ENCODE peak calls at places on chromosomes 4 and X, in five cellular contexts. One of them, this sample, is unnamed. For H3K36me3 and H3K27me3, the result is how much of the 10 kb centered on the place peaks cover.

GRCh38 chr4:146446555-146446954 is 75.2 kb downstream of the SLC10A7 start:
- DNase-seq in aorta: no peak
- DNase-seq in bronchial epithelial cell: no peak
- DNase-seq in lower lobe of right lung: no peak
- DNase-seq in fibroblast of lung: no peak
- DNase-seq in this sample: no peak

GRCh38 chrX:140480765-140481164 is 24.1 kb downstream of the SOX3 start:
- DNase-seq in bronchial epithelial cell: no peak
- DNase-seq in lower lobe of right lung: no peak
- DNase-seq in fibroblast of lung: peak
- DNase-seq in aorta: no peak
- DNase-seq in this sample: no peak

GRCh38 chr4:123390846-123391456 is 5.6 kb upstream of the SPRY1 start:
- DNase-seq in lower lobe of right lung: no peak
- DNase-seq in aorta: no peak
- DNase-seq in fibroblast of lung: no peak
- DNase-seq in bronchial epithelial cell: peak
- DNase-seq in this sample: no peak

GRCh38 chr4:177308125-177308524 is 1.5 kb upstream of the NEIL3 start:
- DNase-seq in fibroblast of lung: peak
- DNase-seq in aorta: no peak
- DNase-seq in bronchial epithelial cell: peak
- DNase-seq in lower lobe of right lung: no peak
- DNase-seq in this sample: no peak

GRCh38 chr4:32775049-32775448 is 2054.9 kb downstream of the PCDH7 start:
- DNase-seq in bronchial epithelial cell: peak
- DNase-seq in aorta: no peak
- DNase-seq in fibroblast of lung: peak
- DNase-seq in lower lobe of right lung: no peak
- DNase-seq in this sample: peak

GRCh38 chr4:112031712-112032328 is 113.4 kb upstream of the FAM241A start:
- DNase-seq in fibroblast of lung: peak
- DNase-seq in lower lobe of right lung: no peak
- DNase-seq in bronchial epithelial cell: peak
- DNase-seq in aorta: no peak
- DNase-seq in this sample: peak

GRCh38 chr4:75099321-75099720 is 166.4 kb downstream of the PARM1 start:
- DNase-seq in aorta: no peak
- DNase-seq in bronchial epithelial cell: peak
- DNase-seq in fibroblast of lung: no peak
- DNase-seq in lower lobe of right lung: no peak
- DNase-seq in this sample: no peak

GRCh38 chrX:121036951-121037350 is 10.5 kb upstream of the GLUD2 start:
- DNase-seq in bronchial epithelial cell: peak
- DNase-seq in fibroblast of lung: no peak
- DNase-seq in aorta: no peak
- DNase-seq in lower lobe of right lung: no peak
- DNase-seq in this sample: no peak

DNA sequence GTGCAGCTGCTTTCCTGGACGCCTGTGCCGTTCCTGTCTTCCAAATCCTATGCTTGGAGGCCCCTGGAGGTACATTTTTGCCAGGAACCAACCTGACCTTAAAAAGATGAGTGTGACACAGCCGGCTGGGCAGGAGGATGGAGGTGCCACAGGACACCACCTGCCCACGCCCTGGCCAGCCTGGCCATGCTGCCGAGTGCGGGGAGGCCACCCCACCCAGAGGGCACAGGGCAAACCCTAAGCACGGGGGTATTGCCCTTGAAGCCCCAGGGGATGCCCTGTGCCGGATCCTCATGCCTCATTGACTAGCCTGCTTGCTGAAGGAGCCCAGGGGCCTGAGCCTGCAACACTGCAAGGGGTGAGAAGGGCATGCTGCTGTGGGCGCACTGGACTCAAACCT is 20.1 kb downstream of the FGFR3 start:
- DNase-seq in bronchial epithelial cell: no peak
- DNase-seq in aorta: no peak
- DNase-seq in lower lobe of right lung: no peak
- DNase-seq in fibroblast of lung: no peak
- DNase-seq in this sample: no peak
- H3K36me3 ChIP-seq in bronchial epithelial cell: under half
- H3K36me3 ChIP-seq in aorta: under half
- H3K36me3 ChIP-seq in lower lobe of right lung: half or more
- H3K36me3 ChIP-seq in fibroblast of lung: under half
- H3K36me3 ChIP-seq in this sample: under half

GRCh38 chrX:74259879-74260491 is 44.0 kb upstream of the ZCCHC13 start:
- DNase-seq in fibroblast of lung: no peak
- DNase-seq in bronchial epithelial cell: no peak
- DNase-seq in aorta: no peak
- DNase-seq in lower lobe of right lung: no peak
- DNase-seq in this sample: no peak
- H3K27me3 ChIP-seq in fibroblast of lung: under half
- H3K27me3 ChIP-seq in bronchial epithelial cell: under half
- H3K27me3 ChIP-seq in aorta: under half
- H3K27me3 ChIP-seq in lower lobe of right lung: under half
- H3K27me3 ChIP-seq in this sample: under half

GRCh38 chr4:36056128-36056527 is 188.2 kb downstream of the ARAP2 start:
- DNase-seq in lower lobe of right lung: no peak
- DNase-seq in bronchial epithelial cell: no peak
- DNase-seq in fibroblast of lung: no peak
- DNase-seq in aorta: no peak
- DNase-seq in this sample: no peak

GRCh38 chr4:36053931-36054330 is 190.4 kb downstream of the ARAP2 start:
- DNase-seq in aorta: no peak
- DNase-seq in lower lobe of right lung: no peak
- DNase-seq in bronchial epithelial cell: no peak
- DNase-seq in fibroblast of lung: peak
- DNase-seq in this sample: no peak

GRCh38 chr4:36051634-36052033 is 192.7 kb downstream of the ARAP2 start:
- DNase-seq in fibroblast of lung: no peak
- DNase-seq in bronchial epithelial cell: no peak
- DNase-seq in lower lobe of right lung: no peak
- DNase-seq in aorta: no peak
- DNase-seq in this sample: no peak

GRCh38 chr4:36054750-36055467 is 189.4 kb downstream of the ARAP2 start:
- DNase-seq in fibroblast of lung: peak
- DNase-seq in aorta: no peak
- DNase-seq in lower lobe of right lung: no peak
- DNase-seq in bronchial epithelial cell: no peak
- DNase-seq in this sample: no peak
- H3K4me3 ChIP-seq in fibroblast of lung: no peak
- H3K4me3 ChIP-seq in aorta: no peak
- H3K4me3 ChIP-seq in lower lobe of right lung: no peak
- H3K4me3 ChIP-seq in bronchial epithelial cell: no peak
- H3K4me3 ChIP-seq in this sample: no peak

GRCh38 chr4:102808009-102808408 is 19.3 kb downstream of the UBE2D3 start:
- DNase-seq in lower lobe of right lung: no peak
- DNase-seq in bronchial epithelial cell: no peak
- DNase-seq in aorta: no peak
- DNase-seq in fibroblast of lung: no peak
- DNase-seq in this sample: no peak
- H3K36me3 ChIP-seq in lower lobe of right lung: half or more
- H3K36me3 ChIP-seq in bronchial epithelial cell: under half
- H3K36me3 ChIP-seq in aorta: under half
- H3K36me3 ChIP-seq in fibroblast of lung: under half
- H3K36me3 ChIP-seq in this sample: under half

DNA sequence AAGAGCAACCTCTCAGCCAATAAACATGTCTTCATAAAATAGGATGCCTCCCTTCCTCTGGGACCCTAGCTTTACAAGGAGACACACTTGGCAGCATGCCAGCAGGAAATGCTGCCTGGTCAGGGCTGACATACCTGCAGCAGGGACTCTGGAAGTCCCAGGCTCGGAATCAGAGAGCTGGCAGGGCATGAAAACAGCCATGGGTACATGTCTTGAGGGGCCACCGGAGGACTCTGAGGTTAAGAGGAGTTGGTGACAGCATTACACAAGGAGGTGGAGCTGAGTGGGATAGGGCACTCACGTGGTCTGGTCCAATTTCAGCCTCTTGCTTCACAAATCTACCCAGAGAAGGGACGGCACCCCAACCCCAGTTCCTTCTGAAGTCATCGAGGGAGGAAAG is 15.7 kb downstream of the MSX1 start:
- DNase-seq in bronchial epithelial cell: no peak
- DNase-seq in fibroblast of lung: no peak
- DNase-seq in lower lobe of right lung: no peak
- DNase-seq in aorta: no peak
- DNase-seq in this sample: peak
- H3K27me3 ChIP-seq in bronchial epithelial cell: under half
- H3K27me3 ChIP-seq in fibroblast of lung: under half
- H3K27me3 ChIP-seq in lower lobe of right lung: half or more
- H3K27me3 ChIP-seq in aorta: under half
- H3K27me3 ChIP-seq in this sample: half or more